ENCODE peak calls at places on chromosome 16, in ten cellular contexts. A is AG10803; R is T-helper 2 cell; P is cardiac fibroblast; C is activated CD4-positive, alpha-beta T cell treated with anti-CD3 and anti-CD28 coated beads for 4 hours; T is sigmoid colon; X is stimulated activated CD4-positive, alpha-beta T cell treated with anti-CD3 and anti-CD28 coated beads, Interleukin-15, amount 100 ng/mL, for 1 hour; I is Right ventricle myocardium superior; Y is effector CD4-positive, alpha-beta T cell; U is D341Med. M is an unnamed sample.

GRCh38 chr16:75364286-75364791 is 69.0 kb downstream of the CFDP1 start:
- DNase-seq in A (no peak), R (no peak), P (no peak), C (no peak), T (no peak), X (no peak), I (no peak), Y (no peak), U (no peak), M (no peak)

GRCh38 chr16:19384656-19385055 is 33.0 kb upstream of the TMC5 start:
- DNase-seq in A (no peak), R (no peak), P (no peak), C (no peak), T (no peak), X (no peak), I (no peak), Y (no peak), U (no peak), M (peak)

GRCh38 chr16:4704491-4704890 is 11.1 kb downstream of the NUDT16L1 start:
- DNase-seq in A (no peak), R (no peak), P (no peak), C (no peak), T (no peak), X (no peak), I (no peak), Y (no peak), U (no peak), M (no peak)

GRCh38 chr16:85192233-85192632 is 80.0 kb upstream of the CIBAR2 start:
- DNase-seq in A (no peak), R (no peak), P (no peak), C (no peak), T (no peak), X (no peak), I (no peak), Y (no peak), U (no peak), M (no peak)

GRCh38 chr16:55297910-55298175 is 26.2 kb upstream of the IRX6 start:
- DNase-seq in A (peak), R (no peak), P (no peak), C (no peak), T (no peak), X (no peak), I (no peak), Y (no peak), U (no peak), M (no peak)

GRCh38 chr16:35188288-35189155 is 1729.1 kb downstream of the TP53TG3F start:
- DNase-seq in A (no peak), R (no peak), P (no peak), C (no peak), T (no peak), X (no peak), I (no peak), Y (no peak), U (no peak), M (no peak)

GRCh38 chr16:49834496-49835009 is 21.4 kb downstream of the ZNF423 start:
- DNase-seq in A (no peak), R (no peak), P (peak), C (no peak), T (peak), X (no peak), I (peak), Y (no peak), U (peak), M (no peak)

GRCh38 chr16:88344411-88345030 is 38.2 kb upstream of the ZNF469 start:
- DNase-seq in A (no peak), R (no peak), P (no peak), C (no peak), T (no peak), X (no peak), I (peak), Y (no peak), U (no peak), M (no peak)

GRCh38 chr16:11175106-11175795 is 80.8 kb downstream of the SOCS1 start:
- DNase-seq in A (no peak), R (no peak), P (no peak), C (no peak), T (no peak), X (no peak), I (no peak), Y (no peak), U (no peak), M (no peak)

M was measured in NCI-H774.